ENCODE peak calls at places on chromosomes 13 and 19, in eight cellular contexts. A, H, P, C, O, U, E and W are unnamed samples.

GRCh38 chr13:93249259-93249917 is 22.8 kb downstream of the GPC6 start:
- DNase-seq in E (no peak), C (no peak), A (no peak), U (no peak), H (no peak), P (peak), O (no peak), W (no peak)

GRCh38 chr13:88196106-88196505 is 524.9 kb downstream of the SLITRK5 start:
- DNase-seq in H (no peak), O (no peak), C (no peak), E (no peak), A (no peak), U (no peak), P (peak), W (no peak)

GRCh38 chr19:7970716-7971448 is 27.4 kb upstream of the TIMM44 start:
- DNase-seq in C (peak), P (peak), E (no peak), H (no peak), O (no peak), U (peak), A (no peak), W (no peak)

GRCh38 chr13:65597839-65598818 is 1632.0 kb downstream of the PCDH9 start:
- DNase-seq in C (no peak), O (no peak), P (peak), U (no peak), A (no peak), E (no peak), H (no peak), W (no peak)

GRCh38 chr19:53101518-53101917 is 1.7 kb downstream of the ZNF160 start:
- DNase-seq in E (no peak), P (no peak), A (no peak), C (no peak), U (no peak), O (no peak), H (no peak), W (no peak)

GRCh38 chr13:51453959-51454703 is 1.3 kb upstream of the INTS6 start:
- DNase-seq in E (no peak), A (no peak), O (no peak), P (peak), C (no peak), H (peak), U (peak), W (peak)

GRCh38 chr13:45954861-45955595 is 97.5 kb downstream of the ZC3H13 start:
- DNase-seq in H (no peak), A (no peak), E (no peak), O (no peak), U (no peak), P (no peak), C (no peak), W (no peak)

GRCh38 chr19:452829-453228 is 8.0 kb downstream of the SHC2 start:
- DNase-seq in E (no peak), U (no peak), P (no peak), O (no peak), C (no peak), A (no peak), H (no peak), W (no peak)

GRCh38 chr19:991174-991931 is 7.2 kb downstream of the WDR18 start:
- DNase-seq in U (peak), E (no peak), H (no peak), C (no peak), A (no peak), P (peak), O (no peak), W (no peak)

GRCh38 chr19:21709464-21709863 is 57.9 kb downstream of the ZNF100 start:
- DNase-seq in C (no peak), U (no peak), H (no peak), A (no peak), P (no peak), O (no peak), E (no peak), W (no peak)

GRCh38 chr19:39544920-39545319 is 5.0 kb upstream of the EID2 start:
- DNase-seq in U (no peak), O (no peak), C (no peak), H (no peak), A (no peak), P (no peak), E (no peak), W (no peak)

GRCh38 chr13:88068316-88068715 is 397.1 kb downstream of the SLITRK5 start:
- DNase-seq in U (no peak), A (no peak), H (no peak), O (no peak), P (no peak), C (no peak), E (no peak), W (no peak)

GRCh38 chr13:20231839-20232555 is at the start of gene GJB6:
- DNase-seq in O (peak), E (no peak), P (no peak), C (peak), A (no peak), H (no peak), U (peak), W (no peak)

GRCh38 chr19:48315712-48316111 is 9.6 kb upstream of the EMP3 start:
- DNase-seq in P (no peak), U (no peak), H (no peak), E (no peak), O (no peak), C (no peak), A (no peak), W (no peak)

GRCh38 chr13:51626749-51627148 is 42.5 kb downstream of the WDFY2 start:
- DNase-seq in O (no peak), H (no peak), U (no peak), E (no peak), P (no peak), C (peak), A (no peak), W (no peak)

GRCh38 chr19:3389876-3390361 is 23.5 kb downstream of the NFIC start:
- DNase-seq in U (no peak), P (no peak), C (peak), H (peak), O (no peak), A (no peak), E (no peak), W (no peak)

GRCh38 chr19:3386447-3387234 is 20.3 kb downstream of the NFIC start:
- DNase-seq in O (no peak), P (no peak), A (no peak), U (no peak), H (peak), E (no peak), C (no peak), W (no peak)

GRCh38 chr19:3392480-3392879 is 26.1 kb downstream of the NFIC start:
- DNase-seq in P (no peak), C (no peak), E (no peak), H (no peak), U (no peak), O (no peak), A (no peak), W (no peak)

GRCh38 chr19:3389446-3389778 is 23.0 kb downstream of the NFIC start:
- DNase-seq in C (no peak), P (no peak), E (no peak), O (no peak), A (no peak), U (no peak), H (no peak), W (no peak)

GRCh38 chr19:3387645-3388589 is 21.5 kb downstream of the NFIC start:
- DNase-seq in O (peak), H (peak), A (peak), P (peak), U (peak), E (no peak), C (peak), W (peak)
- TF ChIP-seq CTCF in O (no peak), H (no peak), A (no peak), P (no peak), U (no peak), E (no peak), C (no peak), W (peak)

GRCh38 chr19:17325881-17326594 is 8.6 kb downstream of the ANO8 start:
- DNase-seq in H (no peak), U (no peak), A (no peak), O (no peak), C (peak), P (no peak), E (no peak), W (peak)
- H3K4me3 ChIP-seq in H (no peak), U (no peak), A (no peak), O (no peak), C (no peak), P (no peak), E (no peak), W (no peak)

GRCh38 chr19:12947702-12948596 is 2.3 kb downstream of the RAD23A start:
- DNase-seq in O (no peak), C (peak), P (no peak), U (no peak), A (no peak), E (no peak), H (no peak), W (no peak)

GRCh38 chr19:12948597-12949362 is 3.1 kb downstream of the RAD23A start:
- DNase-seq in E (no peak), C (no peak), H (no peak), A (no peak), O (no peak), P (no peak), U (no peak), W (no peak)

GRCh38 chr19:12944064-12944674 is 1.5 kb upstream of the RAD23A start:
- DNase-seq in U (no peak), P (no peak), C (no peak), A (no peak), O (no peak), E (no peak), H (no peak), W (no peak)

GRCh38 chr19:12945479-12946091 is at the start of gene RAD23A:
- DNase-seq in E (peak), A (peak), O (peak), U (peak), P (peak), H (peak), C (peak), W (peak)

GRCh38 chr19:12946092-12946845 is 607 bp downstream of the RAD23A start:
- DNase-seq in P (peak), O (no peak), E (no peak), H (peak), U (peak), C (peak), A (no peak), W (no peak)
- TF ChIP-seq EP300 in P (no peak), O (no peak), E (no peak), H (no peak), U (no peak), C (no peak), A (no peak), W (no peak)

DNA sequence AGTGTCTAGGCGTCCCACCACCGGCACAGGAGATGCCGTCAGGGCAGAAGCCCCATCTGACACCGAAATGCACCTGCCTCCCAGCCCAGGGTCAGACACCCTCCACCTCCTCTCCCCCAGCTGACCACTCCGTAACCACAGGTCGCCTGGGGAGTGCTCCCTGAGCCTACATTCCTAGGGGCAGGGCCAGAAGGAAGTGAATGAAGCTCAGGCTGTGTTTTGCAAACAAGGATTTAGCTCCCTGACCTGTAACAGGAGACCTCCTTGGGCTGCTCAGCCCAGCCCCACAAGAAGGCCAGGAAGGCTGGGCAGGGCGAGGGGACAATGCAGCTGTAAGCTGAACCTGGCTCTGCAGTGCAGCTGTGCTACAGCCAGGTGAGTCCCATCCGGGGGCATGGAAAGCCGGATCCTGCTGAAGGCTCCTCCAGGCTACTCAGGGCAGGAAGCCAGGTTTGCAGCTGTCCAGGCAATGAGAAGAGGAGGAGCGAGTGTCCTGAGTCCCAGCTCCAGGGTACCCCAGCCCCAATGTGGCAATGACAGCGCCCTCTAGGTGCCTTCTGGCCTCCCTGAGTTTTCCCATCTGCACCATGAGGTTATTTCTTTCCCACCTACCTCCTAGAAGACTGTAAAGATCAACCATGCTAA is 42.1 kb downstream of the RHPN2 start:
- DNase-seq in P (no peak), E (no peak), O (no peak), C (no peak), A (no peak), H (no peak), U (no peak), W (no peak)
- TF ChIP-seq CTCF in P (peak), E (no peak), O (no peak), C (no peak), A (no peak), H (no peak), U (no peak), W (no peak)

GRCh38 chr13:91346062-91346461 is 1.4 kb upstream of the MIR17HG start:
- DNase-seq in O (no peak), E (no peak), U (no peak), H (no peak), A (no peak), P (no peak), C (no peak), W (no peak)

GRCh38 chr13:91348906-91349435 is 1.5 kb downstream of the MIR17HG start:
- DNase-seq in E (peak), H (peak), A (peak), P (peak), C (peak), O (peak), U (peak), W (peak)

GRCh38 chr13:91346848-91347211 is 657 bp upstream of the MIR17HG start:
- DNase-seq in O (no peak), U (peak), P (peak), A (no peak), E (peak), H (no peak), C (no peak), W (no peak)

GRCh38 chr13:91347996-91348905 is 764 bp downstream of the MIR17HG start:
- DNase-seq in H (peak), E (no peak), C (peak), U (peak), P (peak), A (no peak), O (no peak), W (peak)

GRCh38 chr13:91347212-91347995 is at the start of gene MIR17HG:
- DNase-seq in A (peak), P (peak), C (peak), U (peak), E (peak), O (peak), H (peak), W (peak)
- H3K4me3 ChIP-seq in A (peak), P (peak), C (peak), U (peak), E (peak), O (peak), H (peak), W (peak)

GRCh38 chr19:56321981-56322558 is 7.4 kb upstream of the ZSCAN5A start:
- DNase-seq in U (no peak), P (no peak), H (no peak), C (no peak), A (no peak), O (no peak), E (no peak), W (no peak)
- TF ChIP-seq EP300 in U (no peak), P (no peak), H (no peak), C (no peak), A (no peak), O (no peak), E (no peak), W (no peak)

GRCh38 chr13:113187263-113187669 is 21.2 kb downstream of the PCID2 start:
- DNase-seq in U (peak), A (no peak), O (peak), C (peak), H (peak), P (peak), E (no peak), W (peak)
- TF ChIP-seq CTCF in U (no peak), A (no peak), O (no peak), C (no peak), H (no peak), P (no peak), E (no peak), W (no peak)

GRCh38 chr13:35720290-35720689 is 243.8 kb upstream of the MAB21L1 start:
- DNase-seq in E (no peak), U (no peak), P (no peak), H (no peak), C (no peak), A (no peak), O (no peak), W (no peak)
- H3K4me3 ChIP-seq in E (no peak), U (no peak), P (peak), H (no peak), C (no peak), A (no peak), O (no peak), W (no peak)